ENCODE peak calls at places on chromosomes 1 and 21, in eight cellular contexts. One of them, this sample, is unnamed.

GRCh38 chr1:162541619-162542141 is 19.8 kb upstream of the UAP1 start:
- DNase-seq in activated naive CD4-positive, alpha-beta T cell treated with anti-CD3 and anti-CD28 coated beads, Interleukin-2, amount 10 ng/mL, durations not matched to agents 7 days and 5 days: no peak
- DNase-seq in colonic mucosa: no peak
- DNase-seq in HTR-8/SVneo: peak
- DNase-seq in iris pigment epithelial cell: peak
- DNase-seq in activated naive CD8-positive, alpha-beta T cell treated with anti-CD3 and anti-CD28 coated beads for 36 hours: no peak
- DNase-seq in effector memory CD8-positive, alpha-beta T cell: no peak
- DNase-seq in T-helper 2 cell: no peak
- DNase-seq in this sample: no peak

GRCh38 chr1:32112800-32113375 is 5.0 kb downstream of the KPNA6 start:
- DNase-seq in effector memory CD8-positive, alpha-beta T cell: no peak
- DNase-seq in activated naive CD8-positive, alpha-beta T cell treated with anti-CD3 and anti-CD28 coated beads for 36 hours: no peak
- DNase-seq in iris pigment epithelial cell: no peak
- DNase-seq in T-helper 2 cell: no peak
- DNase-seq in activated naive CD4-positive, alpha-beta T cell treated with anti-CD3 and anti-CD28 coated beads, Interleukin-2, amount 10 ng/mL, durations not matched to agents 7 days and 5 days: peak
- DNase-seq in colonic mucosa: no peak
- DNase-seq in HTR-8/SVneo: no peak
- DNase-seq in this sample: no peak

GRCh38 chr1:58732087-58732486 is 32.2 kb upstream of the MYSM1 start:
- DNase-seq in colonic mucosa: no peak
- DNase-seq in activated naive CD4-positive, alpha-beta T cell treated with anti-CD3 and anti-CD28 coated beads, Interleukin-2, amount 10 ng/mL, durations not matched to agents 7 days and 5 days: no peak
- DNase-seq in activated naive CD8-positive, alpha-beta T cell treated with anti-CD3 and anti-CD28 coated beads for 36 hours: no peak
- DNase-seq in effector memory CD8-positive, alpha-beta T cell: no peak
- DNase-seq in iris pigment epithelial cell: peak
- DNase-seq in HTR-8/SVneo: no peak
- DNase-seq in T-helper 2 cell: no peak
- DNase-seq in this sample: no peak

GRCh38 chr1:214990619-214991018 is 91.9 kb upstream of the KCNK2 start:
- DNase-seq in activated naive CD4-positive, alpha-beta T cell treated with anti-CD3 and anti-CD28 coated beads, Interleukin-2, amount 10 ng/mL, durations not matched to agents 7 days and 5 days: no peak
- DNase-seq in effector memory CD8-positive, alpha-beta T cell: no peak
- DNase-seq in T-helper 2 cell: no peak
- DNase-seq in iris pigment epithelial cell: peak
- DNase-seq in HTR-8/SVneo: peak
- DNase-seq in colonic mucosa: no peak
- DNase-seq in activated naive CD8-positive, alpha-beta T cell treated with anti-CD3 and anti-CD28 coated beads for 36 hours: no peak
- DNase-seq in this sample: no peak

GRCh38 chr21:33267250-33267649 is 1.1 kb downstream of the IL10RB start:
- DNase-seq in T-helper 2 cell: no peak
- DNase-seq in iris pigment epithelial cell: no peak
- DNase-seq in activated naive CD8-positive, alpha-beta T cell treated with anti-CD3 and anti-CD28 coated beads for 36 hours: no peak
- DNase-seq in HTR-8/SVneo: no peak
- DNase-seq in colonic mucosa: no peak
- DNase-seq in activated naive CD4-positive, alpha-beta T cell treated with anti-CD3 and anti-CD28 coated beads, Interleukin-2, amount 10 ng/mL, durations not matched to agents 7 days and 5 days: no peak
- DNase-seq in effector memory CD8-positive, alpha-beta T cell: no peak
- DNase-seq in this sample: no peak

GRCh38 chr1:87632232-87632631 is 303.6 kb downstream of the LMO4 start:
- DNase-seq in colonic mucosa: no peak
- DNase-seq in effector memory CD8-positive, alpha-beta T cell: no peak
- DNase-seq in activated naive CD8-positive, alpha-beta T cell treated with anti-CD3 and anti-CD28 coated beads for 36 hours: no peak
- DNase-seq in HTR-8/SVneo: no peak
- DNase-seq in T-helper 2 cell: no peak
- DNase-seq in activated naive CD4-positive, alpha-beta T cell treated with anti-CD3 and anti-CD28 coated beads, Interleukin-2, amount 10 ng/mL, durations not matched to agents 7 days and 5 days: no peak
- DNase-seq in iris pigment epithelial cell: no peak
- DNase-seq in this sample: no peak

GRCh38 chr1:51331206-51332100 is 1.1 kb upstream of the TTC39A start:
- DNase-seq in activated naive CD4-positive, alpha-beta T cell treated with anti-CD3 and anti-CD28 coated beads, Interleukin-2, amount 10 ng/mL, durations not matched to agents 7 days and 5 days: no peak
- DNase-seq in HTR-8/SVneo: peak
- DNase-seq in effector memory CD8-positive, alpha-beta T cell: no peak
- DNase-seq in T-helper 2 cell: no peak
- DNase-seq in iris pigment epithelial cell: peak
- DNase-seq in colonic mucosa: peak
- DNase-seq in activated naive CD8-positive, alpha-beta T cell treated with anti-CD3 and anti-CD28 coated beads for 36 hours: no peak
- DNase-seq in this sample: peak

GRCh38 chr1:245823408-245824147 is 668.8 kb downstream of the KIF26B start:
- DNase-seq in effector memory CD8-positive, alpha-beta T cell: no peak
- DNase-seq in activated naive CD8-positive, alpha-beta T cell treated with anti-CD3 and anti-CD28 coated beads for 36 hours: no peak
- DNase-seq in T-helper 2 cell: no peak
- DNase-seq in activated naive CD4-positive, alpha-beta T cell treated with anti-CD3 and anti-CD28 coated beads, Interleukin-2, amount 10 ng/mL, durations not matched to agents 7 days and 5 days: no peak
- DNase-seq in iris pigment epithelial cell: peak
- DNase-seq in HTR-8/SVneo: no peak
- DNase-seq in colonic mucosa: no peak
- DNase-seq in this sample: no peak

GRCh38 chr1:27922272-27922671 is 12.5 kb upstream of the SMPDL3B start:
- DNase-seq in iris pigment epithelial cell: no peak
- DNase-seq in effector memory CD8-positive, alpha-beta T cell: no peak
- DNase-seq in T-helper 2 cell: no peak
- DNase-seq in colonic mucosa: peak
- DNase-seq in activated naive CD8-positive, alpha-beta T cell treated with anti-CD3 and anti-CD28 coated beads for 36 hours: no peak
- DNase-seq in activated naive CD4-positive, alpha-beta T cell treated with anti-CD3 and anti-CD28 coated beads, Interleukin-2, amount 10 ng/mL, durations not matched to agents 7 days and 5 days: no peak
- DNase-seq in HTR-8/SVneo: no peak
- DNase-seq in this sample: no peak

GRCh38 chr1:176880954-176881595 is 283.4 kb downstream of the ASTN1 start:
- DNase-seq in iris pigment epithelial cell: peak
- DNase-seq in activated naive CD4-positive, alpha-beta T cell treated with anti-CD3 and anti-CD28 coated beads, Interleukin-2, amount 10 ng/mL, durations not matched to agents 7 days and 5 days: peak
- DNase-seq in colonic mucosa: peak
- DNase-seq in effector memory CD8-positive, alpha-beta T cell: no peak
- DNase-seq in T-helper 2 cell: no peak
- DNase-seq in activated naive CD8-positive, alpha-beta T cell treated with anti-CD3 and anti-CD28 coated beads for 36 hours: peak
- DNase-seq in HTR-8/SVneo: peak
- DNase-seq in this sample: peak

GRCh38 chr1:1872329-1872994 is 18.4 kb downstream of the GNB1 start:
- DNase-seq in iris pigment epithelial cell: no peak
- DNase-seq in HTR-8/SVneo: no peak
- DNase-seq in activated naive CD4-positive, alpha-beta T cell treated with anti-CD3 and anti-CD28 coated beads, Interleukin-2, amount 10 ng/mL, durations not matched to agents 7 days and 5 days: no peak
- DNase-seq in effector memory CD8-positive, alpha-beta T cell: no peak
- DNase-seq in colonic mucosa: no peak
- DNase-seq in T-helper 2 cell: no peak
- DNase-seq in activated naive CD8-positive, alpha-beta T cell treated with anti-CD3 and anti-CD28 coated beads for 36 hours: no peak
- DNase-seq in this sample: no peak

GRCh38 chr1:7686301-7686850 is 84.7 kb upstream of the VAMP3 start:
- DNase-seq in activated naive CD4-positive, alpha-beta T cell treated with anti-CD3 and anti-CD28 coated beads, Interleukin-2, amount 10 ng/mL, durations not matched to agents 7 days and 5 days: no peak
- DNase-seq in effector memory CD8-positive, alpha-beta T cell: no peak
- DNase-seq in T-helper 2 cell: no peak
- DNase-seq in activated naive CD8-positive, alpha-beta T cell treated with anti-CD3 and anti-CD28 coated beads for 36 hours: no peak
- DNase-seq in colonic mucosa: no peak
- DNase-seq in iris pigment epithelial cell: no peak
- DNase-seq in HTR-8/SVneo: no peak
- DNase-seq in this sample: no peak

GRCh38 chr1:204348722-204349121 is 11.0 kb downstream of the PLEKHA6 start:
- DNase-seq in activated naive CD4-positive, alpha-beta T cell treated with anti-CD3 and anti-CD28 coated beads, Interleukin-2, amount 10 ng/mL, durations not matched to agents 7 days and 5 days: no peak
- DNase-seq in iris pigment epithelial cell: peak
- DNase-seq in activated naive CD8-positive, alpha-beta T cell treated with anti-CD3 and anti-CD28 coated beads for 36 hours: no peak
- DNase-seq in effector memory CD8-positive, alpha-beta T cell: no peak
- DNase-seq in HTR-8/SVneo: peak
- DNase-seq in T-helper 2 cell: no peak
- DNase-seq in colonic mucosa: peak
- DNase-seq in this sample: no peak

GRCh38 chr1:237799762-237800474 is 90.8 kb downstream of the ZP4 start:
- DNase-seq in HTR-8/SVneo: peak
- DNase-seq in effector memory CD8-positive, alpha-beta T cell: peak
- DNase-seq in T-helper 2 cell: no peak
- DNase-seq in colonic mucosa: peak
- DNase-seq in iris pigment epithelial cell: peak
- DNase-seq in activated naive CD4-positive, alpha-beta T cell treated with anti-CD3 and anti-CD28 coated beads, Interleukin-2, amount 10 ng/mL, durations not matched to agents 7 days and 5 days: peak
- DNase-seq in activated naive CD8-positive, alpha-beta T cell treated with anti-CD3 and anti-CD28 coated beads for 36 hours: peak
- DNase-seq in this sample: peak

GRCh38 chr1:187018291-187018690 is 189.5 kb downstream of the PLA2G4A start:
- DNase-seq in effector memory CD8-positive, alpha-beta T cell: no peak
- DNase-seq in HTR-8/SVneo: no peak
- DNase-seq in T-helper 2 cell: no peak
- DNase-seq in activated naive CD8-positive, alpha-beta T cell treated with anti-CD3 and anti-CD28 coated beads for 36 hours: no peak
- DNase-seq in activated naive CD4-positive, alpha-beta T cell treated with anti-CD3 and anti-CD28 coated beads, Interleukin-2, amount 10 ng/mL, durations not matched to agents 7 days and 5 days: no peak
- DNase-seq in iris pigment epithelial cell: peak
- DNase-seq in colonic mucosa: no peak
- DNase-seq in this sample: no peak

GRCh38 chr1:211742272-211742671 is 66.9 kb upstream of the NEK2 start:
- DNase-seq in iris pigment epithelial cell: no peak
- DNase-seq in HTR-8/SVneo: no peak
- DNase-seq in effector memory CD8-positive, alpha-beta T cell: no peak
- DNase-seq in activated naive CD4-positive, alpha-beta T cell treated with anti-CD3 and anti-CD28 coated beads, Interleukin-2, amount 10 ng/mL, durations not matched to agents 7 days and 5 days: no peak
- DNase-seq in activated naive CD8-positive, alpha-beta T cell treated with anti-CD3 and anti-CD28 coated beads for 36 hours: no peak
- DNase-seq in colonic mucosa: no peak
- DNase-seq in T-helper 2 cell: no peak
- DNase-seq in this sample: no peak

GRCh38 chr1:52967666-52968065 is 40.6 kb downstream of the SCP2 start:
- DNase-seq in activated naive CD8-positive, alpha-beta T cell treated with anti-CD3 and anti-CD28 coated beads for 36 hours: no peak
- DNase-seq in iris pigment epithelial cell: no peak
- DNase-seq in colonic mucosa: no peak
- DNase-seq in activated naive CD4-positive, alpha-beta T cell treated with anti-CD3 and anti-CD28 coated beads, Interleukin-2, amount 10 ng/mL, durations not matched to agents 7 days and 5 days: no peak
- DNase-seq in HTR-8/SVneo: no peak
- DNase-seq in T-helper 2 cell: no peak
- DNase-seq in effector memory CD8-positive, alpha-beta T cell: no peak
- DNase-seq in this sample: no peak

GRCh38 chr1:215631489-215631888 is 64.4 kb downstream of the KCTD3 start:
- DNase-seq in iris pigment epithelial cell: peak
- DNase-seq in HTR-8/SVneo: no peak
- DNase-seq in effector memory CD8-positive, alpha-beta T cell: no peak
- DNase-seq in T-helper 2 cell: no peak
- DNase-seq in activated naive CD8-positive, alpha-beta T cell treated with anti-CD3 and anti-CD28 coated beads for 36 hours: no peak
- DNase-seq in colonic mucosa: no peak
- DNase-seq in activated naive CD4-positive, alpha-beta T cell treated with anti-CD3 and anti-CD28 coated beads, Interleukin-2, amount 10 ng/mL, durations not matched to agents 7 days and 5 days: no peak
- DNase-seq in this sample: no peak

GRCh38 chr1:110686188-110686587 is 11.4 kb upstream of the KCNA3 start:
- DNase-seq in HTR-8/SVneo: no peak
- DNase-seq in T-helper 2 cell: no peak
- DNase-seq in iris pigment epithelial cell: no peak
- DNase-seq in activated naive CD8-positive, alpha-beta T cell treated with anti-CD3 and anti-CD28 coated beads for 36 hours: no peak
- DNase-seq in effector memory CD8-positive, alpha-beta T cell: peak
- DNase-seq in activated naive CD4-positive, alpha-beta T cell treated with anti-CD3 and anti-CD28 coated beads, Interleukin-2, amount 10 ng/mL, durations not matched to agents 7 days and 5 days: peak
- DNase-seq in colonic mucosa: no peak
- DNase-seq in this sample: peak

GRCh38 chr1:228871314-228872061 is 136.2 kb downstream of the RHOU start:
- DNase-seq in T-helper 2 cell: no peak
- DNase-seq in iris pigment epithelial cell: no peak
- DNase-seq in activated naive CD4-positive, alpha-beta T cell treated with anti-CD3 and anti-CD28 coated beads, Interleukin-2, amount 10 ng/mL, durations not matched to agents 7 days and 5 days: no peak
- DNase-seq in HTR-8/SVneo: no peak
- DNase-seq in effector memory CD8-positive, alpha-beta T cell: no peak
- DNase-seq in colonic mucosa: peak
- DNase-seq in activated naive CD8-positive, alpha-beta T cell treated with anti-CD3 and anti-CD28 coated beads for 36 hours: no peak
- DNase-seq in this sample: no peak

GRCh38 chr1:183723571-183723970 is 70.5 kb upstream of the APOBEC4 start:
- DNase-seq in T-helper 2 cell: no peak
- DNase-seq in HTR-8/SVneo: no peak
- DNase-seq in activated naive CD8-positive, alpha-beta T cell treated with anti-CD3 and anti-CD28 coated beads for 36 hours: no peak
- DNase-seq in effector memory CD8-positive, alpha-beta T cell: no peak
- DNase-seq in colonic mucosa: no peak
- DNase-seq in activated naive CD4-positive, alpha-beta T cell treated with anti-CD3 and anti-CD28 coated beads, Interleukin-2, amount 10 ng/mL, durations not matched to agents 7 days and 5 days: no peak
- DNase-seq in iris pigment epithelial cell: no peak
- DNase-seq in this sample: no peak

GRCh38 chr1:88883156-88883555 is 8.2 kb downstream of the GTF2B start:
- DNase-seq in HTR-8/SVneo: no peak
- DNase-seq in activated naive CD4-positive, alpha-beta T cell treated with anti-CD3 and anti-CD28 coated beads, Interleukin-2, amount 10 ng/mL, durations not matched to agents 7 days and 5 days: no peak
- DNase-seq in iris pigment epithelial cell: no peak
- DNase-seq in T-helper 2 cell: no peak
- DNase-seq in colonic mucosa: no peak
- DNase-seq in effector memory CD8-positive, alpha-beta T cell: no peak
- DNase-seq in activated naive CD8-positive, alpha-beta T cell treated with anti-CD3 and anti-CD28 coated beads for 36 hours: no peak
- DNase-seq in this sample: no peak

This sample was measured in activated effector memory CD4-positive, alpha-beta T cell treated with anti-CD3 and anti-CD28 coated beads, Interleukin-2, amount 50 U/mL, for 16 hours.